ENCODE peak calls at places on chromosomes 11 and 22, in nine cellular contexts. F, A, B, S, Y, R, W, X and P are unnamed samples.

GRCh38 chr11:15275141-15275540 is 160.4 kb downstream of the INSC start:
- DNase-seq in R (no peak), Y (no peak), S (no peak), X (peak), F (no peak), B (no peak), W (no peak), A (no peak), P (no peak)

GRCh38 chr22:19719488-19720021 is 3.8 kb upstream of the GP1BB start:
- DNase-seq in B (no peak), S (no peak), F (no peak), A (no peak), Y (no peak), W (no peak), R (no peak), X (no peak), P (no peak)

GRCh38 chr11:13207665-13208594 is 69.7 kb upstream of the BMAL1 start:
- DNase-seq in B (peak), W (peak), Y (peak), R (peak), F (no peak), S (no peak), X (peak), A (peak), P (no peak)

GRCh38 chr11:127931811-127932210 is 655.5 kb downstream of the ETS1 start:
- DNase-seq in F (no peak), W (no peak), B (no peak), S (no peak), R (no peak), A (no peak), Y (no peak), X (no peak), P (no peak)

GRCh38 chr11:46220313-46220712 is 57.1 kb upstream of the CREB3L1 start:
- DNase-seq in Y (no peak), X (no peak), S (no peak), R (no peak), W (no peak), F (no peak), B (no peak), A (no peak), P (no peak)

GRCh38 chr11:21250196-21250595 is 580.8 kb downstream of the NELL1 start:
- DNase-seq in W (no peak), S (no peak), Y (no peak), B (no peak), F (no peak), R (peak), A (no peak), X (no peak), P (no peak)

GRCh38 chr11:110431212-110432073 is 1.7 kb downstream of the FDX1 start:
- DNase-seq in B (peak), A (peak), W (no peak), F (no peak), Y (no peak), X (peak), S (no peak), R (no peak), P (no peak)

GRCh38 chr11:71342116-71342515 is 89.7 kb upstream of the SHANK2 start:
- DNase-seq in B (no peak), R (no peak), X (no peak), A (no peak), S (no peak), W (no peak), F (no peak), Y (no peak), P (no peak)

GRCh38 chr22:49957826-49958461 is 2.6 kb upstream of the PIM3 start:
- DNase-seq in B (no peak), A (no peak), R (no peak), F (no peak), S (no peak), X (no peak), Y (no peak), W (no peak), P (no peak)

GRCh38 chr22:32617271-32617670 is 142.7 kb downstream of the FBXO7 start:
- DNase-seq in R (no peak), B (no peak), X (no peak), F (no peak), A (no peak), W (no peak), S (no peak), Y (no peak), P (no peak)

GRCh38 chr22:25622011-25622410 is 57.5 kb downstream of the GRK3 start:
- DNase-seq in A (no peak), Y (no peak), S (no peak), X (no peak), W (no peak), F (no peak), R (no peak), B (no peak), P (no peak)

GRCh38 chr11:59418151-59418550 is 8.1 kb downstream of the OR5A2 start:
- DNase-seq in S (no peak), R (no peak), F (no peak), W (no peak), X (no peak), Y (no peak), B (no peak), A (no peak), P (no peak)

GRCh38 chr11:99565333-99565732 is 544.6 kb downstream of the CNTN5 start:
- DNase-seq in X (no peak), S (no peak), W (no peak), B (no peak), Y (no peak), A (no peak), R (no peak), F (no peak), P (no peak)

GRCh38 chr22:49824185-49824925 is 3.3 kb downstream of the BRD1 start:
- DNase-seq in F (no peak), W (no peak), X (no peak), A (no peak), R (no peak), Y (no peak), S (no peak), B (no peak), P (no peak)

GRCh38 chr11:67482275-67482735 is 521 bp upstream of the AIP start:
- DNase-seq in A (no peak), R (no peak), B (no peak), S (no peak), Y (no peak), F (no peak), W (no peak), X (no peak), P (no peak)

GRCh38 chr11:102111011-102111786 is 952 bp downstream of the YAP1 start:
- DNase-seq in X (no peak), B (no peak), Y (peak), S (no peak), F (no peak), R (peak), W (no peak), A (no peak), P (no peak)

GRCh38 chr11:38169286-38169685 is 1571.2 kb upstream of the RAG2 start:
- DNase-seq in X (no peak), F (no peak), B (no peak), A (no peak), Y (no peak), W (no peak), R (no peak), S (no peak), P (no peak)

GRCh38 chr22:22942511-22943329 is 55.1 kb downstream of the IGLL5 start:
- DNase-seq in W (no peak), F (peak), B (peak), Y (peak), X (peak), A (peak), R (peak), S (peak), P (peak)

GRCh38 chr22:50218996-50219727 is 18.4 kb downstream of the SELENOO start:
- DNase-seq in R (peak), S (no peak), X (no peak), A (no peak), F (no peak), W (no peak), B (peak), Y (peak), P (no peak)

GRCh38 chr11:75635009-75635909 is 33.6 kb downstream of the MAP6 start:
- DNase-seq in A (no peak), B (no peak), F (no peak), W (no peak), S (no peak), Y (no peak), R (peak), X (no peak), P (no peak)

GRCh38 chr11:74520927-74521665 is 27.6 kb upstream of the LIPT2 start:
- DNase-seq in B (no peak), Y (no peak), R (no peak), F (no peak), X (no peak), W (no peak), A (no peak), S (no peak), P (no peak)

GRCh38 chr22:17213976-17214375 is 5.3 kb downstream of the ADA2 start:
- DNase-seq in S (no peak), X (peak), A (no peak), Y (peak), R (peak), F (no peak), B (peak), W (no peak), P (peak)

GRCh38 chr11:131667566-131667965 is 297.2 kb downstream of the NTM start:
- DNase-seq in R (no peak), W (no peak), F (no peak), X (no peak), B (no peak), S (no peak), Y (no peak), A (no peak), P (no peak)

GRCh38 chr22:45261407-45262088 is 20.9 kb upstream of the KIAA0930 start:
- DNase-seq in F (no peak), Y (no peak), X (no peak), R (no peak), B (no peak), S (no peak), W (no peak), A (no peak), P (no peak)

GRCh38 chr22:24156915-24157782 is 24.1 kb upstream of the SUSD2 start:
- DNase-seq in F (peak), S (peak), Y (peak), X (peak), W (no peak), R (peak), B (peak), A (peak), P (peak)

GRCh38 chr11:21604564-21604963 is 588.3 kb upstream of the ANO5 start:
- DNase-seq in B (no peak), X (no peak), W (no peak), F (no peak), A (no peak), S (no peak), Y (no peak), R (no peak), P (no peak)

GRCh38 chr11:44319170-44319551 is 9.2 kb upstream of the ALX4 start:
- DNase-seq in S (no peak), X (no peak), A (no peak), R (no peak), W (no peak), B (no peak), F (no peak), Y (no peak), P (no peak)

GRCh38 chr22:44667276-44667675 is 34.7 kb upstream of the PRR5 start:
- DNase-seq in S (no peak), A (no peak), R (no peak), B (no peak), X (no peak), Y (no peak), F (no peak), W (no peak), P (no peak)

GRCh38 chr11:74366576-74366975 is 31.7 kb downstream of the PGM2L1 start:
- DNase-seq in A (no peak), R (peak), B (no peak), Y (no peak), W (peak), X (no peak), F (no peak), S (no peak), P (no peak)

GRCh38 chr11:66050581-66051231 is 1.5 kb upstream of the SF3B2 start:
- DNase-seq in X (no peak), B (no peak), W (no peak), F (no peak), Y (no peak), S (no peak), A (no peak), R (peak), P (no peak)

GRCh38 chr11:64246874-64247728 is at the start of gene PPP1R14B:
- DNase-seq in A (peak), X (no peak), F (peak), R (peak), S (peak), B (peak), W (no peak), Y (peak), P (peak)

GRCh38 chr11:86578727-86579405 is 93.5 kb downstream of the ME3 start:
- DNase-seq in R (no peak), W (no peak), Y (no peak), A (no peak), F (no peak), B (no peak), S (no peak), X (no peak), P (no peak)

GRCh38 chr11:19243601-19244000 is 2.9 kb upstream of the E2F8 start:
- DNase-seq in R (no peak), A (no peak), S (no peak), X (no peak), W (no peak), Y (no peak), B (no peak), F (no peak), P (no peak)

GRCh38 chr11:114368918-114369680 is 31.2 kb downstream of the C11orf71 start:
- DNase-seq in S (no peak), B (no peak), Y (no peak), R (no peak), A (no peak), X (no peak), F (no peak), W (no peak), P (no peak)

GRCh38 chr22:46057762-46058420 is 80.9 kb upstream of the WNT7B start:
- DNase-seq in R (no peak), B (peak), Y (no peak), X (peak), F (no peak), S (no peak), W (no peak), A (no peak), P (no peak)

GRCh38 chr22:49697047-49697446 is 130.6 kb downstream of the BRD1 start:
- DNase-seq in W (no peak), A (no peak), Y (no peak), X (no peak), R (no peak), B (no peak), F (no peak), S (no peak), P (no peak)